ENCODE peak calls at places on chromosomes 4 and X, in eight cellular contexts. D is HCT116; A is CD8-positive, alpha-beta T cell; L is stimulated activated CD8-positive, alpha-beta memory T cell treated with anti-CD3 and anti-CD28 coated beads, Interleukin-4, amount 100 ng/mL, for 1 hour; S is nephron progenitor cell; K is NCI-H510A; F is activated T-helper 1 cell treated with Interleukin-2 at 50 U/mL for 16 hours; W is hypothalamus. H is an unnamed sample.

GRCh38 chrX:13649823-13650222 is 3.1 kb upstream of the TCEANC start:
- DNase-seq in D (no peak), A (no peak), L (no peak), S (no peak), K (no peak), F (no peak), W (no peak), H (no peak)

GRCh38 chrX:152632445-152633097 is 5.1 kb upstream of the GABRQ start:
- DNase-seq in D (peak), A (peak), L (no peak), S (peak), K (peak), F (no peak), W (peak), H (peak)

GRCh38 chr4:177861551-177862094 is 419.4 kb upstream of the AGA start:
- DNase-seq in D (no peak), A (no peak), L (no peak), S (no peak), K (no peak), F (no peak), W (no peak), H (no peak)

GRCh38 chrX:42615161-42615563 is 162.8 kb downstream of the PPP1R2C start:
- DNase-seq in D (peak), A (no peak), L (no peak), S (peak), K (no peak), F (no peak), W (no peak), H (peak)

GRCh38 chr4:99323761-99324160 is 2.6 kb upstream of the ADH1B start:
- DNase-seq in D (no peak), A (no peak), L (no peak), S (no peak), K (no peak), F (no peak), W (no peak), H (no peak)

GRCh38 chrX:40153335-40154221 is 55.8 kb upstream of the BCOR start:
- DNase-seq in D (no peak), A (peak), L (no peak), S (peak), K (peak), F (peak), W (peak), H (peak)

GRCh38 chrX:150575415-150575814 is 7.0 kb downstream of the MTM1 start:
- DNase-seq in D (peak), A (peak), L (peak), S (no peak), K (no peak), F (peak), W (no peak), H (peak)

GRCh38 chr4:176443646-176444409 is 124.1 kb downstream of the SPCS3 start:
- DNase-seq in D (no peak), A (no peak), L (no peak), S (no peak), K (no peak), F (no peak), W (no peak), H (peak)

GRCh38 chrX:13897571-13897970 is 80.7 kb upstream of the GPM6B start:
- DNase-seq in D (no peak), A (no peak), L (no peak), S (no peak), K (no peak), F (no peak), W (no peak), H (no peak)

GRCh38 chr4:112511294-112512118 is 4.5 kb downstream of the NEUROG2 start:
- DNase-seq in D (no peak), A (no peak), L (no peak), S (peak), K (no peak), F (no peak), W (no peak), H (no peak)

GRCh38 chrX:135522878-135523693 is 2.6 kb downstream of the INTS6L start:
- DNase-seq in D (no peak), A (no peak), L (no peak), S (no peak), K (no peak), F (no peak), W (no peak), H (no peak)

GRCh38 chr4:158754385-158755180 is 14.2 kb upstream of the FNIP2 start:
- DNase-seq in D (no peak), A (no peak), L (no peak), S (no peak), K (no peak), F (no peak), W (no peak), H (peak)

GRCh38 chr4:7547368-7548040 is 112.8 kb upstream of the PSAPL1 start:
- DNase-seq in D (no peak), A (no peak), L (no peak), S (no peak), K (peak), F (no peak), W (no peak), H (peak)

GRCh38 chrX:96183843-96184242 is 500.8 kb upstream of the DIAPH2 start:
- DNase-seq in D (no peak), A (no peak), L (no peak), S (no peak), K (no peak), F (no peak), W (no peak), H (no peak)

GRCh38 chrX:18210470-18210869 is 10.2 kb downstream of the BEND2 start:
- DNase-seq in D (no peak), A (no peak), L (no peak), S (no peak), K (no peak), F (no peak), W (no peak), H (peak)

GRCh38 chr4:20391224-20391623 is 139.5 kb downstream of the SLIT2 start:
- DNase-seq in D (no peak), A (no peak), L (no peak), S (no peak), K (no peak), F (no peak), W (no peak), H (peak)

GRCh38 chr4:109690690-109691410 is 12.4 kb downstream of the CASP6 start:
- DNase-seq in D (no peak), A (no peak), L (no peak), S (no peak), K (no peak), F (no peak), W (no peak), H (no peak)

GRCh38 chr4:79147251-79147650 is 178.6 kb downstream of the NAA11 start:
- DNase-seq in D (no peak), A (no peak), L (no peak), S (no peak), K (no peak), F (no peak), W (no peak), H (no peak)

GRCh38 chr4:111630705-111631104 is 514.5 kb upstream of the FAM241A start:
- DNase-seq in D (peak), A (no peak), L (no peak), S (no peak), K (no peak), F (no peak), W (no peak), H (peak)

GRCh38 chr4:1714303-1715001 is 2.3 kb upstream of the SLBP start:
- DNase-seq in D (no peak), A (no peak), L (no peak), S (no peak), K (no peak), F (no peak), W (no peak), H (no peak)

GRCh38 chr4:127469575-127470289 is 163.0 kb upstream of the INTU start:
- DNase-seq in D (no peak), A (no peak), L (no peak), S (no peak), K (no peak), F (no peak), W (no peak), H (no peak)

GRCh38 chr4:8835521-8836365 is 35.9 kb downstream of the HMX1 start:
- DNase-seq in D (no peak), A (no peak), L (no peak), S (no peak), K (no peak), F (no peak), W (no peak), H (no peak)

GRCh38 chrX:3415011-3415410 is 68.6 kb upstream of the MXRA5 start:
- DNase-seq in D (no peak), A (no peak), L (no peak), S (no peak), K (no peak), F (no peak), W (no peak), H (peak)

GRCh38 chr4:105624530-105624929 is 72.1 kb downstream of the ARHGEF38 start:
- DNase-seq in D (no peak), A (no peak), L (no peak), S (no peak), K (no peak), F (no peak), W (no peak), H (peak)

GRCh38 chr4:111712093-111712677 is 433.1 kb upstream of the FAM241A start:
- DNase-seq in D (no peak), A (no peak), L (no peak), S (no peak), K (no peak), F (no peak), W (no peak), H (no peak)

GRCh38 chr4:56434599-56435000 is 815 bp downstream of the PPAT start:
- DNase-seq in D (no peak), A (no peak), L (no peak), S (no peak), K (no peak), F (no peak), W (no peak), H (no peak)

GRCh38 chr4:83378426-83378825 is 43.8 kb upstream of the HPSE start:
- DNase-seq in D (no peak), A (peak), L (no peak), S (no peak), K (no peak), F (no peak), W (no peak), H (no peak)

GRCh38 chr4:92387459-92388069 is 83.8 kb downstream of the GRID2 start:
- DNase-seq in D (peak), A (no peak), L (no peak), S (peak), K (peak), F (no peak), W (no peak), H (peak)

GRCh38 chr4:95027906-95028618 is 270.3 kb downstream of the BMPR1B start:
- DNase-seq in D (no peak), A (no peak), L (no peak), S (no peak), K (no peak), F (no peak), W (no peak), H (no peak)

GRCh38 chr4:155690044-155690837 is 23.6 kb downstream of the GUCY1A1 start:
- DNase-seq in D (no peak), A (no peak), L (no peak), S (no peak), K (no peak), F (no peak), W (no peak), H (no peak)